ENCODE peak calls at places on chromosome 19, in ten cellular contexts. T is naive thymus-derived CD4-positive, alpha-beta T cell; Q is stimulated activated naive CD8-positive, alpha-beta T cell treated with anti-CD3 and anti-CD28 coated beads, Interleukin-15, Interleukin-2, amounts not matched to agents 100 U/mL and 50 U/mL, for 24 hours; F is PC-3; D is thoracic aorta; U is activated naive CD4-positive, alpha-beta T cell treated with anti-CD3 and anti-CD28 coated beads, Interleukin-2, amount 50 U/mL, for 72 hours; L is A549; I is effector memory CD8-positive, alpha-beta T cell; C is IMR-90; S is right cardiac atrium. H is an unnamed sample.

GRCh38 chr19:49781394-49781793 is 14.6 kb downstream of the AP2A1 start:
- ATAC-seq in T (peak; percentile 53), Q (no peak), F (no peak), D (no peak), U (no peak), L (peak; percentile 20), I (no peak), C (no peak), S (peak; percentile 30), H (no peak)

GRCh38 chr19:32580353-32580900 is 563 bp upstream of the PDCD5 start:
- ATAC-seq in T (peak; percentile 2), Q (peak; percentile 4), F (peak; percentile 15), D (peak; percentile 47), U (peak; percentile 27), L (peak; percentile 60), I (no peak), C (peak; percentile 15), S (peak; percentile 18), H (peak; percentile 49)

GRCh38 chr19:17358395-17358794 is 18.7 kb downstream of the PLVAP start:
- ATAC-seq in T (no peak), Q (no peak), F (no peak), D (no peak), U (no peak), L (peak; percentile 82), I (no peak), C (no peak), S (peak; percentile 53), H (no peak)

GRCh38 chr19:58586131-58586765 is 13.1 kb upstream of the MZF1 start:
- ATAC-seq in T (no peak), Q (no peak), F (no peak), D (no peak), U (no peak), L (peak; percentile 36), I (no peak), C (peak; percentile 60), S (no peak), H (no peak)

GRCh38 chr19:45451181-45451849 is 16.5 kb upstream of the FOSB start:
- ATAC-seq in T (peak; percentile 50), Q (peak; percentile 24), F (no peak), D (no peak), U (peak; percentile 71), L (peak; percentile 1), I (peak; percentile 34), C (peak; percentile 4), S (peak; percentile 7), H (peak; percentile 2)

GRCh38 chr19:12665281-12665573 is 1.3 kb downstream of the MAN2B1 start:
- ATAC-seq in T (peak; percentile 56), Q (peak; percentile 40), F (no peak), D (no peak), U (peak; percentile 36), L (no peak), I (peak; percentile 23), C (no peak), S (no peak), H (peak; percentile 88)

GRCh38 chr19:1590641-1591397 is 1.8 kb downstream of the MBD3 start:
- ATAC-seq in T (no peak), Q (peak; percentile 16), F (peak; percentile 14), D (no peak), U (peak; percentile 18), L (peak; percentile 73), I (no peak), C (no peak), S (no peak), H (no peak)

GRCh38 chr19:51433092-51433491 is 15.7 kb upstream of the SIGLEC10 start:
- ATAC-seq in T (no peak), Q (no peak), F (no peak), D (no peak), U (peak; percentile 30), L (no peak), I (no peak), C (no peak), S (no peak), H (no peak)

GRCh38 chr19:3752492-3752891 is 9.0 kb downstream of the APBA3 start:
- ATAC-seq in T (no peak), Q (no peak), F (no peak), D (no peak), U (no peak), L (no peak), I (no peak), C (no peak), S (no peak), H (no peak)

GRCh38 chr19:34305221-34306058 is 51.1 kb downstream of the GARRE1 start:
- ATAC-seq in T (no peak), Q (no peak), F (no peak), D (no peak), U (no peak), L (no peak), I (no peak), C (no peak), S (peak; percentile 57), H (no peak)

GRCh38 chr19:19579533-19580361 is 38.7 kb downstream of the PBX4 start:
- ATAC-seq in T (no peak), Q (no peak), F (no peak), D (no peak), U (no peak), L (no peak), I (no peak), C (no peak), S (no peak), H (no peak)

GRCh38 chr19:5934779-5935472 is 20.9 kb downstream of the CAPS start:
- ATAC-seq in T (no peak), Q (no peak), F (no peak), D (no peak), U (no peak), L (no peak), I (no peak), C (peak; percentile 90), S (peak; percentile 10), H (no peak)

GRCh38 chr19:33235996-33236350 is 10.3 kb upstream of the SLC7A10 start:
- ATAC-seq in T (no peak), Q (no peak), F (no peak), D (no peak), U (no peak), L (no peak), I (peak; percentile 39), C (no peak), S (no peak), H (peak; percentile 1)

GRCh38 chr19:46198756-46199155 is 30.8 kb upstream of the IGFL1 start:
- ATAC-seq in T (no peak), Q (no peak), F (no peak), D (no peak), U (no peak), L (peak; percentile 37), I (no peak), C (no peak), S (no peak), H (no peak)

GRCh38 chr19:56126983-56127780 is 6.1 kb upstream of the ZNF787 start:
- ATAC-seq in T (no peak), Q (no peak), F (no peak), D (no peak), U (no peak), L (peak; percentile 61), I (no peak), C (no peak), S (no peak), H (no peak)

GRCh38 chr19:10364644-10365043 is 15.7 kb downstream of the TYK2 start:
- ATAC-seq in T (no peak), Q (no peak), F (no peak), D (no peak), U (no peak), L (no peak), I (no peak), C (no peak), S (no peak), H (no peak)

H was measured in stimulated activated memory B cell treated with anti-CD40 and anti-IgM and Interleukin-4, amounts not matched to agents 10 μg/mL and 1 μg/mL and 100 μg/mL, for 72 hours.